ENCODE peak calls at places on chromosome 1, in seven cellular contexts. O, G, X, R, H, E and V are unnamed samples.

GRCh38 chr1:156428772-156429288 is 59.8 kb downstream of the RHBG start:
- DNase-seq in H (no peak), G (no peak), R (no peak), O (no peak), E (no peak), X (no peak), V (no peak)

GRCh38 chr1:226355016-226355415 is 46.1 kb upstream of the LIN9 start:
- DNase-seq in X (no peak), R (no peak), E (no peak), G (no peak), O (no peak), H (no peak), V (no peak)

GRCh38 chr1:234386122-234386521 is 12.9 kb downstream of the COA6 start:
- DNase-seq in X (no peak), O (no peak), R (no peak), G (no peak), E (no peak), H (no peak), V (no peak)

GRCh38 chr1:31701137-31701736 is 2.6 kb downstream of the COL16A1 start:
- DNase-seq in H (no peak), R (peak; percentile 94), O (no peak), G (peak; percentile 77), E (peak; percentile 11), X (peak; percentile 97), V (peak; percentile 99)

GRCh38 chr1:89923517-89923916 is 71.4 kb upstream of the ZNF326 start:
- DNase-seq in O (no peak), G (no peak), R (no peak), E (no peak), X (no peak), H (no peak), V (no peak)

GRCh38 chr1:25549273-25550154 is 6.1 kb downstream of the LDLRAP1 start:
- DNase-seq in O (peak; percentile 62), E (peak; percentile 58), G (no peak), R (no peak), H (peak; percentile 72), X (no peak), V (no peak)

GRCh38 chr1:110240476-110241210 is 30.5 kb downstream of the KCNC4 start:
- DNase-seq in X (no peak), R (no peak), E (no peak), O (no peak), H (no peak), G (no peak), V (no peak)

GRCh38 chr1:158117854-158118691 is 62.6 kb upstream of the CD1D start:
- DNase-seq in G (no peak), O (peak; percentile 55), E (no peak), X (no peak), R (no peak), H (no peak), V (peak; percentile 39)

GRCh38 chr1:1221887-1222574 is 8.1 kb upstream of the TNFRSF4 start:
- DNase-seq in X (no peak), H (no peak), E (no peak), G (no peak), O (no peak), R (no peak), V (no peak)

GRCh38 chr1:70221241-70222077 is at the start of gene SRSF11:
- DNase-seq in O (peak; percentile 95), R (peak; percentile 98), H (peak; percentile 92), E (peak; percentile 97), X (peak; percentile 91), G (peak; percentile 94), V (peak; percentile 94)

GRCh38 chr1:205172729-205173366 is 38.7 kb downstream of the DSTYK start:
- DNase-seq in R (no peak), X (no peak), G (no peak), O (no peak), H (no peak), E (no peak), V (no peak)

GRCh38 chr1:203342192-203342940 is 8.6 kb downstream of the FMOD start:
- DNase-seq in E (peak; percentile 34), X (no peak), R (no peak), H (no peak), O (peak; percentile 31), G (no peak), V (peak; percentile 75)

GRCh38 chr1:36425791-36426190 is 24.5 kb downstream of the OSCP1 start:
- DNase-seq in O (no peak), R (no peak), X (no peak), E (no peak), H (no peak), G (no peak), V (no peak)

GRCh38 chr1:3577711-3578432 is 33.4 kb downstream of the MEGF6 start:
- DNase-seq in X (no peak), H (no peak), G (no peak), O (no peak), E (no peak), R (no peak), V (no peak)

GRCh38 chr1:65105596-65105995 is 42.4 kb upstream of the AK4 start:
- DNase-seq in R (no peak), H (no peak), E (no peak), O (no peak), X (no peak), G (no peak), V (no peak)

GRCh38 chr1:214615111-214615510 is 12.1 kb downstream of the CENPF start:
- DNase-seq in H (no peak), R (no peak), O (no peak), X (no peak), G (no peak), E (no peak), V (no peak)

GRCh38 chr1:12692967-12693782 is 22.7 kb upstream of the AADACL3 start:
- DNase-seq in O (no peak), R (no peak), X (no peak), G (no peak), E (no peak), H (no peak), V (no peak)

GRCh38 chr1:36420409-36420808 is 22.7 kb upstream of the LSM10 start:
- DNase-seq in H (no peak), G (no peak), E (no peak), O (no peak), R (no peak), X (no peak), V (no peak)

GRCh38 chr1:10733967-10734366 is 62.5 kb downstream of the CASZ1 start:
- DNase-seq in E (no peak), H (no peak), R (no peak), X (no peak), G (no peak), O (no peak), V (no peak)

GRCh38 chr1:28369518-28370219 is at the start of gene PHACTR4:
- DNase-seq in G (peak; percentile 51), E (peak; percentile 56), R (peak; percentile 91), O (peak; percentile 54), H (peak; percentile 69), X (peak; percentile 82), V (peak; percentile 81)

GRCh38 chr1:8839990-8840389 is 22.6 kb upstream of the RERE start:
- DNase-seq in E (no peak), R (no peak), O (no peak), G (no peak), H (no peak), X (no peak), V (no peak)